ENCODE peak calls at places on chromosome 14, in ten cellular contexts. O is DMS79; N is heart left ventricle; Y is MCF 10A; F is LoVo; J is K562; W is activated T-cell treated with anti-CD3 and anti-CD28 coated beads for 1 hour; K is stimulated activated CD4-positive, alpha-beta T cell treated with anti-CD3 and anti-CD28 coated beads, TNF-alpha, amount 100 ng/mL, for 4 hours; A is psoas muscle; T is chondrocyte. H is an unnamed sample.

GRCh38 chr14:51066576-51066975 is 28.3 kb downstream of the TRIM9 start:
- DNase-seq in J (no peak), A (no peak), Y (no peak), O (no peak), N (no peak), K (no peak), T (no peak), F (no peak), W (no peak), H (no peak)

GRCh38 chr14:65156568-65157366 is 54.5 kb upstream of the MAX start:
- DNase-seq in F (no peak), K (no peak), W (no peak), T (no peak), Y (peak; percentile 61), O (no peak), N (no peak), J (no peak), A (peak; percentile 40), H (peak; percentile 78)

GRCh38 chr14:49879683-49880204 is 13.1 kb upstream of the ARF6 start:
- DNase-seq in A (peak; percentile 27), J (peak; percentile 72), Y (peak; percentile 83), F (peak; percentile 87), N (peak; percentile 27), O (peak; percentile 34), T (no peak), W (no peak), K (no peak), H (peak; percentile 66)

GRCh38 chr14:104390941-104391901 is 188.3 kb upstream of the C14orf180 start:
- DNase-seq in K (no peak), W (no peak), Y (no peak), F (no peak), J (no peak), T (peak; percentile 82), O (no peak), N (peak; percentile 5), A (no peak), H (no peak)

GRCh38 chr14:99276482-99276881 is 4.5 kb upstream of the BCL11B start:
- DNase-seq in W (no peak), N (no peak), K (no peak), O (no peak), J (no peak), F (no peak), A (no peak), T (no peak), Y (no peak), H (no peak)

GRCh38 chr14:32513571-32514009 is 184.5 kb downstream of the AKAP6 start:
- DNase-seq in W (no peak), T (no peak), F (peak; percentile 31), K (no peak), O (no peak), N (no peak), Y (peak; percentile 10), A (no peak), J (no peak), H (no peak)

GRCh38 chr14:59038746-59039145 is 149.7 kb upstream of the DAAM1 start:
- DNase-seq in F (no peak), T (no peak), K (no peak), Y (no peak), W (no peak), N (no peak), O (no peak), A (no peak), J (no peak), H (no peak)

GRCh38 chr14:68979021-68979721 is at the start of gene ACTN1:
- DNase-seq in T (peak; percentile 98), W (peak; percentile 30), O (peak; percentile 96), K (peak; percentile 48), Y (peak; percentile 98), N (peak; percentile 94), J (peak; percentile 84), F (peak; percentile 96), A (peak; percentile 90), H (peak; percentile 97)

GRCh38 chr14:22188346-22188745 is 400.7 kb downstream of the DAD1 start:
- DNase-seq in W (no peak), F (no peak), K (no peak), J (no peak), T (no peak), N (no peak), A (no peak), O (no peak), Y (no peak), H (no peak)

GRCh38 chr14:104993808-104994591 is 8.4 kb downstream of the CLBA1 start:
- DNase-seq in Y (no peak), J (no peak), O (no peak), T (no peak), K (no peak), N (no peak), F (no peak), W (no peak), A (no peak), H (no peak)

GRCh38 chr14:75283162-75283883 is 4.7 kb downstream of the FOS start:
- DNase-seq in A (no peak), W (no peak), F (peak; percentile 13), T (no peak), K (no peak), N (no peak), Y (no peak), J (peak; percentile 15), O (no peak), H (no peak)

GRCh38 chr14:78608998-78609787 is 439.0 kb downstream of the NRXN3 start:
- DNase-seq in J (no peak), T (no peak), N (no peak), K (no peak), F (no peak), A (no peak), Y (no peak), W (no peak), O (no peak), H (no peak)

GRCh38 chr14:39230416-39230815 is 3.3 kb upstream of the MIA2 start:
- DNase-seq in N (no peak), F (no peak), W (no peak), K (no peak), O (no peak), J (no peak), T (no peak), A (no peak), Y (no peak), H (no peak)

GRCh38 chr14:105375635-105376057 is 22.7 kb upstream of the TEX22 start:
- DNase-seq in O (no peak), F (no peak), N (no peak), J (no peak), W (no peak), T (no peak), Y (no peak), A (no peak), K (no peak), H (no peak)

H was measured in aorta.